ENCODE peak calls at places on chromosomes 2 and 18, in eight cellular contexts. One of them, this sample, is unnamed.
A peak's percentile ranks its signal among the peaks of the same experiment; 100 is the strongest.

GRCh38 chr2:128384446-128384845 is 65.8 kb upstream of the HS6ST1 start:
- DNase-seq in astrocyte: no peak
- DNase-seq in brain microvascular endothelial cell: no peak
- DNase-seq in left ventricle myocardium inferior: no peak
- DNase-seq in body of pancreas: no peak
- DNase-seq in dorsolateral prefrontal cortex: peak; percentile 15
- DNase-seq in right cardiac atrium: no peak
- DNase-seq in keratinocyte: no peak
- DNase-seq in this sample: no peak

GRCh38 chr18:39448942-39449341 is 1883.3 kb upstream of the CELF4 start:
- DNase-seq in astrocyte: no peak
- DNase-seq in brain microvascular endothelial cell: peak; percentile 59
- DNase-seq in left ventricle myocardium inferior: no peak
- DNase-seq in body of pancreas: no peak
- DNase-seq in dorsolateral prefrontal cortex: no peak
- DNase-seq in right cardiac atrium: no peak
- DNase-seq in keratinocyte: no peak
- DNase-seq in this sample: no peak

GRCh38 chr2:127887452-127888219 is 1.9 kb upstream of the AMMECR1L start:
- DNase-seq in astrocyte: no peak
- DNase-seq in brain microvascular endothelial cell: no peak
- DNase-seq in left ventricle myocardium inferior: no peak
- DNase-seq in body of pancreas: no peak
- DNase-seq in dorsolateral prefrontal cortex: no peak
- DNase-seq in right cardiac atrium: no peak
- DNase-seq in keratinocyte: no peak
- DNase-seq in this sample: no peak

GRCh38 chr2:241771286-241772062 is 5.1 kb upstream of the GAL3ST2 start:
- DNase-seq in astrocyte: no peak
- DNase-seq in brain microvascular endothelial cell: no peak
- DNase-seq in left ventricle myocardium inferior: no peak
- DNase-seq in body of pancreas: no peak
- DNase-seq in dorsolateral prefrontal cortex: no peak
- DNase-seq in right cardiac atrium: peak; percentile 61
- DNase-seq in keratinocyte: no peak
- DNase-seq in this sample: no peak

GRCh38 chr2:179264238-179265081 is at the start of gene SESTD1:
- DNase-seq in astrocyte: peak; percentile 3
- DNase-seq in brain microvascular endothelial cell: no peak
- DNase-seq in left ventricle myocardium inferior: peak; percentile 77
- DNase-seq in body of pancreas: peak; percentile 65
- DNase-seq in dorsolateral prefrontal cortex: peak; percentile 41
- DNase-seq in right cardiac atrium: peak; percentile 81
- DNase-seq in keratinocyte: no peak
- DNase-seq in this sample: no peak

GRCh38 chr18:57954928-57955327 is 89.1 kb upstream of the NEDD4L start:
- DNase-seq in astrocyte: no peak
- DNase-seq in brain microvascular endothelial cell: no peak
- DNase-seq in left ventricle myocardium inferior: no peak
- DNase-seq in body of pancreas: no peak
- DNase-seq in dorsolateral prefrontal cortex: no peak
- DNase-seq in right cardiac atrium: no peak
- DNase-seq in keratinocyte: no peak
- DNase-seq in this sample: no peak

GRCh38 chr2:229910832-229911412 is 10.9 kb downstream of the TRIP12 start:
- DNase-seq in astrocyte: no peak
- DNase-seq in brain microvascular endothelial cell: no peak
- DNase-seq in left ventricle myocardium inferior: no peak
- DNase-seq in body of pancreas: peak; percentile 16
- DNase-seq in dorsolateral prefrontal cortex: no peak
- DNase-seq in right cardiac atrium: no peak
- DNase-seq in keratinocyte: no peak
- DNase-seq in this sample: no peak

GRCh38 chr2:195923889-195924288 is 144.7 kb downstream of the DNAH7 start:
- DNase-seq in astrocyte: no peak
- DNase-seq in brain microvascular endothelial cell: no peak
- DNase-seq in left ventricle myocardium inferior: no peak
- DNase-seq in body of pancreas: no peak
- DNase-seq in dorsolateral prefrontal cortex: no peak
- DNase-seq in right cardiac atrium: no peak
- DNase-seq in keratinocyte: no peak
- DNase-seq in this sample: no peak

GRCh38 chr2:120253021-120253882 is 600 bp downstream of the RALB start:
- DNase-seq in astrocyte: peak; percentile 65
- DNase-seq in brain microvascular endothelial cell: peak; percentile 58
- DNase-seq in left ventricle myocardium inferior: peak; percentile 88
- DNase-seq in body of pancreas: peak; percentile 84
- DNase-seq in dorsolateral prefrontal cortex: peak; percentile 82
- DNase-seq in right cardiac atrium: peak; percentile 90
- DNase-seq in keratinocyte: no peak
- DNase-seq in this sample: no peak

GRCh38 chr2:151881342-151881741 is 53.1 kb upstream of the ARL5A start:
- DNase-seq in astrocyte: no peak
- DNase-seq in brain microvascular endothelial cell: no peak
- DNase-seq in left ventricle myocardium inferior: no peak
- DNase-seq in body of pancreas: no peak
- DNase-seq in dorsolateral prefrontal cortex: no peak
- DNase-seq in right cardiac atrium: no peak
- DNase-seq in keratinocyte: no peak
- DNase-seq in this sample: no peak

DNA sequence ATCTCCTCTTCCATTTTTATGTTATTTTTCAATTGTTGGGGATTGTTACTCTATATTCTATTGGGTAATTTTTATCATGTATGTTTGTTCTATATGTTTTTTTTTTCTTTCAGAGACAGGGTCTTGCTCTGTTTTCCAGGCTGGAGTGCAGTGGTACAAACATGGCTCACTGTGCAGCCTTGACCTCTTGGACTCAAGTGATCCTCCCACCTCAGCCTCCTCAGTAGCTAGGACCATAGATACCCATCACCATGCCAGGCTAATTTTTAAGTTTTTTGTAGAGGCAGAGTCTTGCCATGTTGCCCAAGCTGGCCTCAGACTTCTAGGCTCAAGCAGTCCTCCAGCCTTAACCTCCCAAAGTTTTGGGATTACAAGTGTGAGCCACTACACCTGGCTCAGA is 88.7 kb downstream of the TTC27 start:
- DNase-seq in astrocyte: no peak
- DNase-seq in brain microvascular endothelial cell: no peak
- DNase-seq in left ventricle myocardium inferior: no peak
- DNase-seq in body of pancreas: no peak
- DNase-seq in dorsolateral prefrontal cortex: no peak
- DNase-seq in right cardiac atrium: no peak
- DNase-seq in keratinocyte: no peak
- DNase-seq in this sample: no peak
- H3K27ac ChIP-seq in astrocyte: no peak overlapping the region
- H3K27ac ChIP-seq in brain microvascular endothelial cell: no peak overlapping the region
- H3K27ac ChIP-seq in left ventricle myocardium inferior: peak overlapping the region; percentile 82
- H3K27ac ChIP-seq in body of pancreas: no peak overlapping the region
- H3K27ac ChIP-seq in dorsolateral prefrontal cortex: no peak overlapping the region
- H3K27ac ChIP-seq in right cardiac atrium: peak overlapping the region; percentile 72
- H3K27ac ChIP-seq in keratinocyte: peak overlapping the region; percentile 27
- H3K27ac ChIP-seq in this sample: peak overlapping the region; percentile 53

DNA sequence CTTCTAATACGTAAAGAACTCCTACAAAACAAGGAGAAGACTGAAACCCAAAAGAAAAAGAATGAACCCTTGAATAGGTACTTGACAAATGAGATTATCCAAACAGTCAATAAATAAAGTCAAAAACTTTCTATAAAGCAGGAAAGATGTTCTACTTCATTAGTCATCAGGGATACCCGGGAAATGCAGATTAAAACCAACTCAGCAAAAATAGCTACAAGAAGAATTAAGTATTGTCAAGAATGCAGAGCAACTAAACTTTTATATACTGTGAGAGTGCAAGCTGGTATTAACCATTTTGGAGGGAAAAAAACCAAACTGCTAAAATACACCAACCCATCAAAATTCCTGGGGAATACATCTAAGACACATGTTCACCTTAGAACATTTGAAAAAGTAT is 10.4 kb downstream of the TXNL1 start:
- DNase-seq in astrocyte: no peak
- DNase-seq in brain microvascular endothelial cell: no peak
- DNase-seq in left ventricle myocardium inferior: no peak
- DNase-seq in body of pancreas: no peak
- DNase-seq in dorsolateral prefrontal cortex: no peak
- DNase-seq in right cardiac atrium: no peak
- DNase-seq in keratinocyte: no peak
- DNase-seq in this sample: no peak
- H3K27ac ChIP-seq in astrocyte: no peak overlapping the region
- H3K27ac ChIP-seq in brain microvascular endothelial cell: no peak overlapping the region
- H3K27ac ChIP-seq in left ventricle myocardium inferior: no peak overlapping the region
- H3K27ac ChIP-seq in body of pancreas: no peak overlapping the region
- H3K27ac ChIP-seq in dorsolateral prefrontal cortex: no peak overlapping the region
- H3K27ac ChIP-seq in right cardiac atrium: no peak overlapping the region
- H3K27ac ChIP-seq in keratinocyte: no peak overlapping the region
- H3K27ac ChIP-seq in this sample: no peak overlapping the region

GRCh38 chr2:54558188-54558975 is 102.3 kb downstream of the SPTBN1 start:
- DNase-seq in astrocyte: peak; percentile 61
- DNase-seq in brain microvascular endothelial cell: peak; percentile 76
- DNase-seq in left ventricle myocardium inferior: peak; percentile 53
- DNase-seq in body of pancreas: peak; percentile 87
- DNase-seq in dorsolateral prefrontal cortex: peak; percentile 40
- DNase-seq in right cardiac atrium: peak; percentile 41
- DNase-seq in keratinocyte: no peak
- DNase-seq in this sample: no peak

GRCh38 chr2:54555318-54555837 is 99.3 kb downstream of the SPTBN1 start:
- DNase-seq in astrocyte: no peak
- DNase-seq in brain microvascular endothelial cell: no peak
- DNase-seq in left ventricle myocardium inferior: no peak
- DNase-seq in body of pancreas: no peak
- DNase-seq in dorsolateral prefrontal cortex: no peak
- DNase-seq in right cardiac atrium: no peak
- DNase-seq in keratinocyte: no peak
- DNase-seq in this sample: no peak

GRCh38 chr2:54557211-54557600 is 101.1 kb downstream of the SPTBN1 start:
- DNase-seq in astrocyte: no peak
- DNase-seq in brain microvascular endothelial cell: no peak
- DNase-seq in left ventricle myocardium inferior: no peak
- DNase-seq in body of pancreas: no peak
- DNase-seq in dorsolateral prefrontal cortex: no peak
- DNase-seq in right cardiac atrium: no peak
- DNase-seq in keratinocyte: no peak
- DNase-seq in this sample: no peak

GRCh38 chr2:54557601-54558187 is 101.6 kb downstream of the SPTBN1 start:
- DNase-seq in astrocyte: peak; percentile 51
- DNase-seq in brain microvascular endothelial cell: no peak
- DNase-seq in left ventricle myocardium inferior: peak; percentile 56
- DNase-seq in body of pancreas: peak; percentile 67
- DNase-seq in dorsolateral prefrontal cortex: no peak
- DNase-seq in right cardiac atrium: peak; percentile 52
- DNase-seq in keratinocyte: no peak
- DNase-seq in this sample: no peak

DNA sequence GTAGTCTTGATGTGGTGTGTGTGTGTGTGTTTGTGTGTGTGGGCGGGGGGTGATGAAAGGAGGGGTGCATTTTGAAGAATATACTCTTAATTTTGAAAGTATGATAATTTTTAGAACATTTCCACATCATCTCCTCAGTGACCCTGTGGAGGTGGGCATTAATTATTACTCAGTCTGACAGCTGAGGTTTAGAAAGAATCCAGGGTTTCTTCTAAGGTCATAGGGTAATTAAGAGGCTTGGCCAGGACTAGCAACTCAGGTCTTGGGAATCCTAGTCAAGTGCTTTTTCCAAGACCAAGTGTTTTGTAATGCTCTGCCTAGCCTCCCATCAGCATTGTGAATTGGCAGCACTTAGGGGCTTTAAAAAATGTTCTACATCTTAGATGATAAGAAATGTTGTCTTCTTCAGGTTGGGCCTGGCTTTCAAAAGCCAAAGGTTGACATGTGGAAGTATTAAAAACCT is 100.6 kb downstream of the SPTBN1 start:
- DNase-seq in astrocyte: peak; percentile 96
- DNase-seq in brain microvascular endothelial cell: no peak
- DNase-seq in left ventricle myocardium inferior: no peak
- DNase-seq in body of pancreas: peak; percentile 20
- DNase-seq in dorsolateral prefrontal cortex: no peak
- DNase-seq in right cardiac atrium: no peak
- DNase-seq in keratinocyte: no peak
- DNase-seq in this sample: no peak
- H3K27ac ChIP-seq in astrocyte: peak overlapping the region; percentile 2
- H3K27ac ChIP-seq in brain microvascular endothelial cell: no peak overlapping the region
- H3K27ac ChIP-seq in left ventricle myocardium inferior: peak overlapping the region; percentile 89
- H3K27ac ChIP-seq in body of pancreas: peak overlapping the region; percentile 97
- H3K27ac ChIP-seq in dorsolateral prefrontal cortex: no peak overlapping the region
- H3K27ac ChIP-seq in right cardiac atrium: no peak overlapping the region
- H3K27ac ChIP-seq in keratinocyte: no peak overlapping the region
- H3K27ac ChIP-seq in this sample: peak overlapping the region; percentile 96

GRCh38 chr18:63881851-63882250 is 5.7 kb upstream of the SERPINB2 start:
- DNase-seq in astrocyte: peak; percentile 39
- DNase-seq in brain microvascular endothelial cell: peak; percentile 34
- DNase-seq in left ventricle myocardium inferior: no peak
- DNase-seq in body of pancreas: no peak
- DNase-seq in dorsolateral prefrontal cortex: no peak
- DNase-seq in right cardiac atrium: no peak
- DNase-seq in keratinocyte: no peak
- DNase-seq in this sample: no peak

GRCh38 chr18:63879684-63880083 is 7.8 kb upstream of the SERPINB2 start:
- DNase-seq in astrocyte: peak; percentile 7
- DNase-seq in brain microvascular endothelial cell: peak; percentile 54
- DNase-seq in left ventricle myocardium inferior: no peak
- DNase-seq in body of pancreas: no peak
- DNase-seq in dorsolateral prefrontal cortex: no peak
- DNase-seq in right cardiac atrium: no peak
- DNase-seq in keratinocyte: no peak
- DNase-seq in this sample: no peak

GRCh38 chr18:63878343-63878742 is 9.2 kb upstream of the SERPINB2 start:
- DNase-seq in astrocyte: no peak
- DNase-seq in brain microvascular endothelial cell: no peak
- DNase-seq in left ventricle myocardium inferior: no peak
- DNase-seq in body of pancreas: no peak
- DNase-seq in dorsolateral prefrontal cortex: no peak
- DNase-seq in right cardiac atrium: no peak
- DNase-seq in keratinocyte: no peak
- DNase-seq in this sample: no peak

GRCh38 chr18:63882333-63883141 is 5.0 kb upstream of the SERPINB2 start:
- DNase-seq in astrocyte: peak; percentile 95
- DNase-seq in brain microvascular endothelial cell: peak; percentile 99
- DNase-seq in left ventricle myocardium inferior: no peak
- DNase-seq in body of pancreas: peak; percentile 88
- DNase-seq in dorsolateral prefrontal cortex: no peak
- DNase-seq in right cardiac atrium: peak; percentile 12
- DNase-seq in keratinocyte: peak; percentile 98
- DNase-seq in this sample: peak; percentile 100

GRCh38 chr18:63878982-63879381 is 8.5 kb upstream of the SERPINB2 start:
- DNase-seq in astrocyte: no peak
- DNase-seq in brain microvascular endothelial cell: no peak
- DNase-seq in left ventricle myocardium inferior: no peak
- DNase-seq in body of pancreas: no peak
- DNase-seq in dorsolateral prefrontal cortex: no peak
- DNase-seq in right cardiac atrium: no peak
- DNase-seq in keratinocyte: no peak
- DNase-seq in this sample: no peak
- H3K27ac ChIP-seq in astrocyte: no peak overlapping the region
- H3K27ac ChIP-seq in brain microvascular endothelial cell: no peak overlapping the region
- H3K27ac ChIP-seq in left ventricle myocardium inferior: no peak overlapping the region
- H3K27ac ChIP-seq in body of pancreas: no peak overlapping the region
- H3K27ac ChIP-seq in dorsolateral prefrontal cortex: no peak overlapping the region
- H3K27ac ChIP-seq in right cardiac atrium: no peak overlapping the region
- H3K27ac ChIP-seq in keratinocyte: peak overlapping the region; percentile 86
- H3K27ac ChIP-seq in this sample: no peak overlapping the region

GRCh38 chr2:218274586-218274985 is 4.3 kb downstream of the PNKD start:
- DNase-seq in astrocyte: no peak
- DNase-seq in brain microvascular endothelial cell: no peak
- DNase-seq in left ventricle myocardium inferior: no peak
- DNase-seq in body of pancreas: no peak
- DNase-seq in dorsolateral prefrontal cortex: no peak
- DNase-seq in right cardiac atrium: no peak
- DNase-seq in keratinocyte: no peak
- DNase-seq in this sample: no peak
- H3K27ac ChIP-seq in astrocyte: no peak overlapping the region
- H3K27ac ChIP-seq in brain microvascular endothelial cell: no peak overlapping the region
- H3K27ac ChIP-seq in left ventricle myocardium inferior: peak overlapping the region; percentile 88
- H3K27ac ChIP-seq in body of pancreas: peak overlapping the region; percentile 85
- H3K27ac ChIP-seq in dorsolateral prefrontal cortex: no peak overlapping the region
- H3K27ac ChIP-seq in right cardiac atrium: no peak overlapping the region
- H3K27ac ChIP-seq in keratinocyte: no peak overlapping the region
- H3K27ac ChIP-seq in this sample: peak overlapping the region; percentile 99

This sample was measured in epithelial cell of prostate.